ENCODE peak calls at places on chromosomes 13 and 19, in seven cellular contexts. S, H, G, Z, A, B and C are unnamed samples.

GRCh38 chr19:16005925-16006324 is 57.1 kb downstream of the OR10H4 start:
- DNase-seq in S (no peak), A (no peak), G (no peak), H (no peak), B (no peak), Z (no peak), C (no peak)

GRCh38 chr19:50008532-50008931 is 16.6 kb downstream of the VRK3 start:
- DNase-seq in A (no peak), G (no peak), Z (no peak), S (no peak), H (no peak), B (peak), C (no peak)

GRCh38 chr19:801030-801860 is 4.0 kb downstream of the PTBP1 start:
- DNase-seq in G (no peak), H (peak), B (peak), Z (no peak), A (no peak), S (no peak), C (no peak)

GRCh38 chr19:2627855-2628254 is 74.6 kb downstream of the GNG7 start:
- DNase-seq in H (peak), S (no peak), B (no peak), Z (no peak), A (no peak), G (peak), C (no peak)

GRCh38 chr19:19997656-19998268 is 41.5 kb downstream of the ZNF682 start:
- DNase-seq in H (no peak), S (no peak), B (peak), A (no peak), G (no peak), Z (no peak), C (no peak)

GRCh38 chr19:49690656-49691242 is at the start of gene CPT1C:
- DNase-seq in Z (peak), A (no peak), H (peak), S (no peak), G (peak), B (peak), C (peak)

GRCh38 chr13:87671031-87671823 is at the start of gene SLITRK5:
- DNase-seq in H (peak), B (peak), G (peak), Z (peak), S (peak), A (no peak), C (peak)

GRCh38 chr13:34357435-34358232 is 539.7 kb downstream of the RFC3 start:
- DNase-seq in S (no peak), A (peak), H (peak), G (peak), B (no peak), Z (no peak), C (no peak)

GRCh38 chr19:16594681-16595091 is 22.5 kb upstream of the SLC35E1 start:
- DNase-seq in H (no peak), B (peak), Z (no peak), S (peak), G (no peak), A (no peak), C (peak)

GRCh38 chr19:37964109-37964508 is 57.1 kb downstream of the SIPA1L3 start:
- DNase-seq in Z (no peak), B (no peak), H (no peak), G (peak), S (no peak), A (no peak), C (no peak)

GRCh38 chr13:31773538-31773937 is 34.2 kb downstream of the RXFP2 start:
- DNase-seq in Z (no peak), B (no peak), H (no peak), G (peak), S (no peak), A (no peak), C (no peak)

GRCh38 chr13:79533781-79534400 is 52.9 kb downstream of the NDFIP2 start:
- DNase-seq in B (no peak), A (no peak), H (no peak), G (no peak), S (no peak), Z (no peak), C (no peak)

GRCh38 chr13:21557995-21558394 is 46.0 kb downstream of the MICU2 start:
- DNase-seq in A (no peak), Z (no peak), S (no peak), G (peak), B (peak), H (peak), C (no peak)
- TF ChIP-seq CTCF in A (peak), Z (peak), S (peak), G (peak), B (peak), H (peak), C (peak)

DNA sequence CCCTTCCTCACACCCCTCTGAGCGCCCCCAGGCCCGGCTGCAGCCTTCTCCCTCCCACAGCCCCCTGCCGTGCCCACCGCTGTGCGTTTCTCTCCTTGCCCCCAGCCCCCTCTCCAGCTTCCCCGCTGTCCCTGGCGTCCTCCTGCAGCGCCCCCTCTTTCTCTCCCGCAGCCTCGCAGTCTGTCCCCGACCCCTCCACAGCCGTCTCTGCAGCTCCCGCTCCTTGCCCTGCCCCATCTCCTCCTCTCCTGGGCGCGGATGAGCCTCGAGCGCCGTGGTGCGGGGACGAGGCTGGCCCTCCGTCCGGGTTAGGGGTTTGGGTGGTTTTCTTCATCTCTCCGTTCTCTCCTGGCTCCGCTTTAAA is 1.1 kb downstream of the KMT5C start:
- DNase-seq in G (no peak), A (no peak), H (no peak), S (no peak), Z (no peak), B (peak), C (no peak)
- TF ChIP-seq CTCF in G (peak), A (peak), H (peak), S (no peak), Z (peak), B (peak), C (peak)

GRCh38 chr13:106521101-106521799 is 14.2 kb downstream of the EFNB2 start:
- DNase-seq in H (peak), G (no peak), A (no peak), Z (no peak), B (no peak), S (no peak), C (no peak)

GRCh38 chr13:106522898-106523525 is 12.4 kb downstream of the EFNB2 start:
- DNase-seq in H (peak), B (no peak), Z (no peak), A (no peak), S (no peak), G (peak), C (no peak)

GRCh38 chr13:106518535-106518934 is 16.9 kb downstream of the EFNB2 start:
- DNase-seq in A (no peak), Z (no peak), S (no peak), B (no peak), H (no peak), G (no peak), C (no peak)

GRCh38 chr13:106522112-106522511 is 13.3 kb downstream of the EFNB2 start:
- DNase-seq in B (no peak), G (no peak), Z (no peak), S (no peak), A (no peak), H (no peak), C (no peak)

DNA sequence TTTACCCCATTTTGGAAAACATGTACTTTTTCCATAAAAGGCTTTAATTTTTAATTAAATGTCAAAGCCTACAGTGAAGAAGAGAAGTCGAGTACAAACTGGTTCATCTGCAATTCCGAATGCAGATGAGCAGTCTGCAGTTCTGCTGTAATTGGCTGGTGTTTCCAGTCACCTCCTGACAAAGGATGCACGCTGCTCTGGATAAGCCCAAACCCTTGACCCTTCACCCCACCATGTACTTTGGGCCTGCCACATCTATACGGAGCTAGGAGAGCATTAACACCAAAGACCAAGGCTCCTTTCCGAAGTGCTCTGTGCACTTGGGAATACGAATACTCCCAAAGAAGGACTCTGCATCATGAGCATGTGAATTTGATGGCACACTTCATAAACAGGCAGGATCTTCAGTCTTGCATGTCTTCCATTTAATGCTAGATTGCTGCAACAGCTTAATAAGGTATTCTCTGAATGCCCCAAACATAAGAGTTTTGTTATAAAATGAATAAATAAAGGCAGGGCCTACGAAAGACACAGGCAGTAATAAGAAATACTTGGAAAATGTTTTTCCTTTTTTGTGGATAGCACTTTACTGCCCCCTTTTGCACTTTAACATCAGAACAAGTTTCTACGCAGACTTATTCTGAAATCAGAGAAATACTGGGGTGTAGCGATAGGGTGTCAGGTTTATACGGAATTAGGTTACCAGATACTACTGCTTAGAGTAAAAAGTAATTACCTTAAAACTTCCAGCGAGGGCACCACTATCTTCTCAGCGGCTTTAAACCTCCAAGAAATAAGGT is 15.1 kb downstream of the EFNB2 start:
- DNase-seq in S (no peak), A (no peak), G (no peak), B (no peak), Z (no peak), H (peak), C (no peak)
- TF ChIP-seq CTCF in S (no peak), A (peak), G (peak), B (no peak), Z (peak), H (peak), C (peak)

GRCh38 chr19:29568036-29568788 is 37.9 kb upstream of the POP4 start:
- DNase-seq in Z (no peak), A (no peak), B (no peak), H (no peak), G (no peak), S (no peak), C (no peak)
- TF ChIP-seq CTCF in Z (no peak), A (no peak), B (no peak), H (no peak), G (no peak), S (no peak), C (no peak)

GRCh38 chr13:33284016-33284415 is 1.5 kb downstream of the STARD13 start:
- DNase-seq in H (no peak), G (peak), S (no peak), A (no peak), B (no peak), Z (no peak), C (no peak)

GRCh38 chr13:33284916-33285315 is 639 bp downstream of the STARD13 start:
- DNase-seq in Z (no peak), S (peak), B (no peak), G (peak), A (no peak), H (peak), C (no peak)

GRCh38 chr13:33285420-33286124 is at the start of gene STARD13:
- DNase-seq in G (peak), Z (peak), S (peak), H (peak), B (peak), A (peak), C (peak)

GRCh38 chr13:33287142-33287882 is 1.8 kb upstream of the STARD13 start:
- DNase-seq in B (no peak), Z (no peak), A (no peak), G (no peak), S (no peak), H (no peak), C (no peak)

GRCh38 chr13:33286143-33286542 is 588 bp upstream of the STARD13 start:
- DNase-seq in B (no peak), H (no peak), G (no peak), S (no peak), Z (no peak), A (no peak), C (no peak)
- TF ChIP-seq CTCF in B (no peak), H (no peak), G (no peak), S (no peak), Z (no peak), A (no peak), C (no peak)

GRCh38 chr19:39823693-39824092 is 10.3 kb downstream of the DYRK1B start:
- DNase-seq in S (no peak), B (no peak), Z (no peak), A (no peak), G (no peak), H (no peak), C (no peak)
- TF ChIP-seq CTCF in S (no peak), B (no peak), Z (no peak), A (no peak), G (no peak), H (no peak), C (no peak)

DNA sequence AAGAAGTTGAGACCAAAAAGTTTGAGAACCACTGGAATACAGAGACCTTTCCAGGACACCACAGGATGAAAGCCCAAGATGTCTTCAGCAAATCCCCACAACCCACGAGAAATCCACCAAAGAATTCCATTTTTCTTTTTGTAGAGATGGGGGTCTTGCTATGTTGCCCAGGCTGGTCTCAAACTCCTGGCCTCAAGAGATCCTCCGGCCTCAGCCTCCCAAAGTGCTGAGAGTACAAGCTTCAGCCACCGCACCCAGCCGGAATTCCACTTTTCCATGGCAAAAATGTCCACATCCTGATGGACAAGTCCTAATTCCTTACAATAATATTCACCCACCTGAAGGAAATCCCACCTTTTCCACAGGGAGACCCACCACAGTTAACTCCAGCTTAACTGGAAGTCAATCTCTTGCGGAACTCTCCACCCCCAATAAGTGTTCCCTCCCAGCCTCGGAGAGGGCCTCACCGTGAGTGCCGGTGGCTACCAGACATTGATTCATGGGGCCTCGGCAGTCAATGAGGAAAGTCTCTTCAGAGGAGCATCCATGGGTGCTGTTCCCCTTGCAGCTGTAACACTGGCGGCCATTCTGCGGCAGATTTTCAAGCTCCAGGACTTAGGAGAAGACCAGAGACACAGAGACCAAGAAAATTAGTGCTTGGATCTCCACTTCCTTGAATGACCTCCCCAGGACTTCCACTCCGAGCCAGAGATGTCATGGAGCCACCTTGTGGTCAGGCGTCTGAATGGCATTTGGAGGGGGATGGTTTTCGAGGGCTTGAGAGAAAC is 12.3 kb upstream of the CADM4 start:
- DNase-seq in H (peak), Z (peak), A (no peak), B (peak), S (peak), G (peak), C (peak)
- TF ChIP-seq CTCF in H (peak), Z (peak), A (peak), B (peak), S (peak), G (peak), C (peak)